ENCODE peak calls at places on chromosome 3, in four cellular contexts. W is HepG2, D is K562, K is GM12878. N is an unnamed sample.

GRCh38 chr3:173933113-173933512 is 535.6 kb downstream of the NLGN1 start:
- DNase-seq in W (no peak), D (no peak), K (no peak), N (no peak)

GRCh38 chr3:156676467-156677119 is 2.2 kb downstream of the TIPARP start:
- DNase-seq in W (no peak), D (no peak), K (no peak), N (no peak)

GRCh38 chr3:127448161-127448561 is 142.4 kb downstream of the TPRA1 start:
- DNase-seq in W (no peak), D (peak), K (no peak), N (no peak)

GRCh38 chr3:142275856-142276255 is 50.5 kb upstream of the GK5 start:
- DNase-seq in W (no peak), D (no peak), K (no peak), N (no peak)

GRCh38 chr3:18556503-18556902 is 131.4 kb upstream of the SATB1 start:
- DNase-seq in W (no peak), D (no peak), K (peak), N (no peak)

GRCh38 chr3:69869021-69869420 is 129.8 kb downstream of the MITF start:
- DNase-seq in W (no peak), D (no peak), K (no peak), N (no peak)

GRCh38 chr3:23806322-23807160 is 786 bp downstream of the UBE2E1 start:
- DNase-seq in W (no peak), D (peak), K (no peak), N (peak)

GRCh38 chr3:15272431-15273196 is 59.8 kb downstream of the SH3BP5 start:
- DNase-seq in W (no peak), D (no peak), K (no peak), N (peak)

GRCh38 chr3:47732143-47732542 is 49.5 kb downstream of the SMARCC1 start:
- DNase-seq in W (no peak), D (no peak), K (no peak), N (no peak)

GRCh38 chr3:42851228-42851834 is 24.3 kb downstream of the CYP8B1 start:
- DNase-seq in W (no peak), D (no peak), K (no peak), N (no peak)

GRCh38 chr3:134326760-134327593 is 47.3 kb downstream of the AMOTL2 start:
- DNase-seq in W (peak), D (no peak), K (no peak), N (peak)

GRCh38 chr3:159340877-159341500 is 539.1 kb downstream of the MFSD1 start:
- DNase-seq in W (no peak), D (no peak), K (no peak), N (no peak)

GRCh38 chr3:183253364-183253960 is 409 bp downstream of the B3GNT5 start:
- DNase-seq in W (no peak), D (peak), K (no peak), N (peak)

GRCh38 chr3:89246326-89246725 is 138.9 kb downstream of the EPHA3 start:
- DNase-seq in W (no peak), D (no peak), K (no peak), N (peak)

GRCh38 chr3:56775356-56775914 is 26.3 kb downstream of the ARHGEF3 start:
- DNase-seq in W (no peak), D (no peak), K (no peak), N (no peak)

GRCh38 chr3:71652786-71653419 is 69.4 kb upstream of the FOXP1 start:
- DNase-seq in W (peak), D (peak), K (peak), N (no peak)

GRCh38 chr3:189316296-189317019 is 144.7 kb downstream of the TPRG1 start:
- DNase-seq in W (peak), D (no peak), K (no peak), N (peak)

GRCh38 chr3:59821274-59821673 is 771.4 kb upstream of the CFAP20DC start:
- DNase-seq in W (no peak), D (no peak), K (no peak), N (no peak)

GRCh38 chr3:77038928-77039605 is 832 bp upstream of the ROBO2 start:
- DNase-seq in W (no peak), D (no peak), K (no peak), N (peak)

GRCh38 chr3:178304758-178305157 is 231.5 kb upstream of the KCNMB2 start:
- DNase-seq in W (no peak), D (no peak), K (no peak), N (no peak)

GRCh38 chr3:34361921-34362320 is 563.5 kb downstream of the PDCD6IP start:
- DNase-seq in W (no peak), D (no peak), K (peak), N (no peak)

GRCh38 chr3:34362910-34363309 is 564.5 kb downstream of the PDCD6IP start:
- DNase-seq in W (no peak), D (no peak), K (no peak), N (no peak)

GRCh38 chr3:34365766-34366165 is 567.3 kb downstream of the PDCD6IP start:
- DNase-seq in W (no peak), D (no peak), K (no peak), N (no peak)

GRCh38 chr3:34364345-34364744 is 565.9 kb downstream of the PDCD6IP start:
- DNase-seq in W (no peak), D (no peak), K (peak), N (no peak)

DNA sequence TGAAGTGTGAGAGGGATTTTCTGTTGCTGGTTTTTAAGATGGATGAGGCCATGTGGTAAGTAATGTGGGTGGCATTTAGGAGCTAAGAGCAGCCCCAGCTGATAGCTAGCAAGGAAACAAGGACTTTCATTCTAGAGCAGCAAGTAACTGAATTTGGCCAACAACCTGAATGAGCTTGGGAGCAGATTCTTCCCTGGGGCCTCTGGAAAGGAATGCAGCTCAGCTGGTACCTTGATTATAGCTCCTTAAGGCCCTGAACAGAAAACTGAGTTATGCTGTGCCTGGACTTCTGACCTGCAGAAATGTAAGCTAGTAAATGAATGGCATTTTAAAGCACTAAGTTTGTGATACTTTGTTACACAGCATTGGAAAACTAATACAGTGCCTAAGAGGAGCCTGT is 565.4 kb downstream of the PDCD6IP start:
- DNase-seq in W (no peak), D (no peak), K (no peak), N (no peak)
- TF ChIP-seq CBFB in W (no peak), D (no peak), K (no peak), N (no peak)

DNA sequence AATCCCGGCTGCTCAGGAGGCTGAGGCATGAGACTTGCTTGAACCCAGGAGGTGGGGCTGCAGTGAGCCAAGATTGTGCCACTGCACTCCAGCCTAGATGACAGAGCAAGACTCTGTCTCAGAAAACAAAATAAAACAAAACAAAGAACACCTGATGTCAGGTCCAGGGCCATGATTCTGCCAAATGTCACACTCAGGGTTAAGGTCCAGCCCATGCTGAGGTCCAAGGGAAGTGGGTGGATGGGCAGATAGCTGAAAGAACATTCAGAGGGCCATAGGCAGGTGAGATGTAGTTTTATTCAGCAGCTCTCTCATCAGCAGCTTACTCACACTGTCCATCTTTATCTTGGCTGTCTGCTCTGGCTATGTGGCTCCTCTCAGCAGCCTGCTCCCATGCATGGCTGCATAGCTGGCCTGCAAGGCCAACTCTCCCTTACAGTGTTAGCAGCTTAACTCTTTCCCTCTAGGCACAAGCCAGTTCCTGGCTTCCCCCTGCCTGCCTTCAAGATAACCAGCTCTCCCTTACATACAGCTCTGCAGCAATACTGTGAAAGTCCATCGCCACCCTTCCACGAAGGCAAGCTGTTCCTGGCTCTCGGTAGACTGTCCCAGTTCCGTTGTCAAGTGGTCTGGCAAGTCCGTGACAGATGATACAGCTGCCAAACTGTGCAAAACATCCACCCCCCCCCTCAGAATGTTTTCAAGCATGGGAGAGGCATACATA is 62.4 kb upstream of the SIAH2 start:
- DNase-seq in W (no peak), D (no peak), K (no peak), N (no peak)
- TF ChIP-seq CBFB in W (no peak), D (no peak), K (no peak), N (no peak)

DNA sequence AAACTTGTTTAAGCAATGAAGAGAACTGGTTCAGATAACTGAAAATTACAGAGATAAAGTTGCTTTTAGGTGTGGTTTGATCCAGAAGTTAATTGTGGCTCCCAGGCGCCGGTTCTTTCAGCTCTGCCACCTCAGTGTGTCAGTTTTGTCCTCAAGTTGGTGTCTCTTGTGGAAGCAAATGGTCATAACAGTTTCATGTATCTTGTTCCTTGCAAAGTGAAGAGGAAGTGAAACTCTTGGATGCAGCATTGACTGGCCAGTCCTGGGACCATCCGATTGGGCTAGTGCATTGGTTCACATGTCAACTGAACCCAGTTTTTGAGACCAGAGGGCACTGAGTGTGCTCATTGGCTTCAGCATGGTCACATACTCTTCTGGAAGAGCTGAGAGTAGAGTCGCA is 181.4 kb upstream of the GRM7 start:
- DNase-seq in W (no peak), D (no peak), K (peak), N (no peak)
- TF ChIP-seq CBFB in W (no peak), D (no peak), K (no peak), N (no peak)

DNA sequence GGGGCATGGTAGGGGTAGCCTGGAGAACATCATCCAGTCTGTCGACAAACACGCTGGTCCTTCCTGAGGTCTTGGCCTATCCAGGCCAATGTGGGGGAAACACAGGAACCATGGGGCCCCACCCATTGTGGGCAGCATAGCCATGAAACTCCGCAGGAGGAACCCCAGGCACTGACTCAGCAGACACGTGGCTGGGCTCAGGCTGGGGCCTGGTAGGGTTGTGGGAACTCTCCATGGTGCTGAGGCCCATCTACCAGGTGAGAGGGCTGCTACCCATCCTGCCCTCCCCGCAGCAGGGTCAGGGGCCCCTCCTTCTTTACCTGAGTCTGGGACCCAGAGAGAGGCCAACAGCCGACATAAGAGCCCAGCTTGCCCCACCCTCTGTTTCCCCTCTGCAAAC is 22.6 kb upstream of the CACNA2D2 start:
- DNase-seq in W (peak), D (peak), K (no peak), N (peak)
- TF ChIP-seq CBFB in W (no peak), D (no peak), K (no peak), N (no peak)

GRCh38 chr3:138862531-138862923 is 27.8 kb upstream of the PIK3CB start:
- DNase-seq in W (no peak), D (no peak), K (no peak), N (no peak)
- TF ChIP-seq CBFB in W (no peak), D (no peak), K (no peak), N (no peak)

DNA sequence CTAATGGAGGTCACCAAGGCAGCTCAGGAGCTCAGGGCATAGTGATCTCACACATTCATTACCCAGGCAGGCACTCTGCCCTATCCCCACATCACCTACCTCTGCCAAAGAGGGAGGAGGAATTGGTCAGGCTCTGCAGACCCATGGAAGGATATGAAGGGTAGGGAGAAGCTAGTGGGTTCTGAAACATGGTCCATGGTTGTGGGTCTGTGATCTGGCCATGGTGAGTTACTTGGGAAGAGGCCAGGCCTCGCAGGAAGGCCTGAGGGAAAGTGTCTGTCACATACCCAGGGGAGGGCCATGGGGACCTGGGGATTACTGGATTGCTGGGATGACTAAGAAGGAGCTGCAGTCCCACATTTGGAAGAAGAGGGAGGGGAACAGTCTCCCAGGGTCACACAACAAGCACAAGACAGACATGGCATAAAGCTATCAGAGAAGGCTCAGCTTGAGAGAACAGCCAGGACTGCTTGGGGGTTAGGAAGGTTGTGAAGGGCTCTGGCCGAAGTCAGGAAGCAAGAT is 1.4 kb upstream of the PRSS50 start:
- DNase-seq in W (no peak), D (no peak), K (no peak), N (no peak)
- TF ChIP-seq CBFB in W (no peak), D (no peak), K (no peak), N (no peak)

DNA sequence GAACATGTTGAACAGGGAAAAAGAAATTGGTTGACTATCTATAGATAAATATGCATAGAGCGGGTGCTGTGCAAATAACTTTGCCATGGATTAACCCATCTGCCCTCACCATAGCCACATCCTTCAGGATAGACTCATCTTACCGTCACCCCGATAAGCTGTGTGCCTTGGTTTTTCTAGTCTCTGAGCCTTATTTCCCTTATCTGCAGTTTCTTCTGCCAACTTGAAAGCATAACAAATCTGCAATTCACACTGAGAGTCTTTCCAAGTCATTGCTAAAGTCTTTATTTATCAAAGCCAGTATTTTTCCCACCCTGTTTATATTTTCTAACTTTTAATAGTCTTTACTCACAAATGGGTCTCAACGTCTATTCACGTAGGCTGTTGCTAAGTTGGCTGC is 61.5 kb upstream of the SUCLG2 start:
- DNase-seq in W (no peak), D (no peak), K (no peak), N (no peak)
- TF ChIP-seq CBFB in W (no peak), D (no peak), K (no peak), N (no peak)

N was measured in WTC11.